ENCODE peak calls at places on chromosomes 1 and 21, in six cellular contexts. One of them, this sample, is unnamed.
A peak's percentile ranks its signal among the peaks of the same experiment; 100 is the strongest.

GRCh38 chr1:114510235-114511047 is 562 bp downstream of the TRIM33 start:
- DNase-seq in RWPE2: peak; percentile 49
- DNase-seq in brain microvascular endothelial cell: peak; percentile 12
- DNase-seq in heart right ventricle: peak; percentile 38
- DNase-seq in body of pancreas: peak; percentile 57
- DNase-seq in CD8-positive, alpha-beta T cell: peak; percentile 45
- DNase-seq in this sample: peak; percentile 22

GRCh38 chr1:154843913-154844681 is 26.0 kb downstream of the KCNN3 start:
- DNase-seq in body of pancreas: no peak
- DNase-seq in brain microvascular endothelial cell: no peak
- DNase-seq in CD8-positive, alpha-beta T cell: no peak
- DNase-seq in RWPE2: no peak
- DNase-seq in heart right ventricle: peak; percentile 47
- DNase-seq in this sample: no peak

GRCh38 chr1:10827377-10828333 is 31.2 kb upstream of the CASZ1 start:
- DNase-seq in body of pancreas: peak; percentile 32
- DNase-seq in CD8-positive, alpha-beta T cell: no peak
- DNase-seq in brain microvascular endothelial cell: no peak
- DNase-seq in RWPE2: no peak
- DNase-seq in heart right ventricle: no peak
- DNase-seq in this sample: no peak

GRCh38 chr1:33424610-33425009 is 6.3 kb downstream of the PHC2 start:
- DNase-seq in CD8-positive, alpha-beta T cell: no peak
- DNase-seq in brain microvascular endothelial cell: peak; percentile 50
- DNase-seq in RWPE2: no peak
- DNase-seq in body of pancreas: no peak
- DNase-seq in heart right ventricle: no peak
- DNase-seq in this sample: no peak

GRCh38 chr1:180165096-180165495 is 10.4 kb downstream of the QSOX1 start:
- DNase-seq in heart right ventricle: no peak
- DNase-seq in body of pancreas: no peak
- DNase-seq in RWPE2: no peak
- DNase-seq in brain microvascular endothelial cell: no peak
- DNase-seq in CD8-positive, alpha-beta T cell: no peak
- DNase-seq in this sample: no peak

GRCh38 chr1:222880586-222880985 is 65.7 kb downstream of the DISP1 start:
- DNase-seq in heart right ventricle: no peak
- DNase-seq in brain microvascular endothelial cell: peak; percentile 70
- DNase-seq in body of pancreas: no peak
- DNase-seq in RWPE2: no peak
- DNase-seq in CD8-positive, alpha-beta T cell: no peak
- DNase-seq in this sample: no peak

GRCh38 chr1:199291022-199291740 is 652.3 kb downstream of the PTPRC start:
- DNase-seq in body of pancreas: no peak
- DNase-seq in RWPE2: no peak
- DNase-seq in brain microvascular endothelial cell: no peak
- DNase-seq in heart right ventricle: no peak
- DNase-seq in CD8-positive, alpha-beta T cell: no peak
- DNase-seq in this sample: no peak

GRCh38 chr1:8562881-8563865 is 245.3 kb downstream of the SLC45A1 start:
- DNase-seq in heart right ventricle: no peak
- DNase-seq in CD8-positive, alpha-beta T cell: no peak
- DNase-seq in body of pancreas: no peak
- DNase-seq in brain microvascular endothelial cell: no peak
- DNase-seq in RWPE2: no peak
- DNase-seq in this sample: no peak

GRCh38 chr1:15866696-15867687 is 19.5 kb downstream of the SPEN start:
- DNase-seq in CD8-positive, alpha-beta T cell: no peak
- DNase-seq in body of pancreas: no peak
- DNase-seq in brain microvascular endothelial cell: no peak
- DNase-seq in heart right ventricle: no peak
- DNase-seq in RWPE2: no peak
- DNase-seq in this sample: no peak

GRCh38 chr1:63915121-63915520 is 141.3 kb downstream of the ROR1 start:
- DNase-seq in body of pancreas: no peak
- DNase-seq in RWPE2: no peak
- DNase-seq in CD8-positive, alpha-beta T cell: no peak
- DNase-seq in heart right ventricle: no peak
- DNase-seq in brain microvascular endothelial cell: no peak
- DNase-seq in this sample: no peak

GRCh38 chr1:29387210-29387609 is 150.9 kb downstream of the PTPRU start:
- DNase-seq in CD8-positive, alpha-beta T cell: no peak
- DNase-seq in brain microvascular endothelial cell: no peak
- DNase-seq in body of pancreas: no peak
- DNase-seq in heart right ventricle: no peak
- DNase-seq in RWPE2: no peak
- DNase-seq in this sample: no peak

GRCh38 chr1:119924948-119925898 is 28.9 kb upstream of the ADAM30 start:
- DNase-seq in body of pancreas: no peak
- DNase-seq in CD8-positive, alpha-beta T cell: no peak
- DNase-seq in RWPE2: no peak
- DNase-seq in brain microvascular endothelial cell: no peak
- DNase-seq in heart right ventricle: no peak
- DNase-seq in this sample: no peak

GRCh38 chr1:94858276-94858675 is 38.1 kb downstream of the SLC44A3 start:
- DNase-seq in body of pancreas: no peak
- DNase-seq in CD8-positive, alpha-beta T cell: no peak
- DNase-seq in brain microvascular endothelial cell: no peak
- DNase-seq in heart right ventricle: no peak
- DNase-seq in RWPE2: no peak
- DNase-seq in this sample: no peak

GRCh38 chr1:5368211-5368610 is 624.0 kb downstream of the NPHP4 start:
- DNase-seq in heart right ventricle: no peak
- DNase-seq in RWPE2: no peak
- DNase-seq in body of pancreas: no peak
- DNase-seq in brain microvascular endothelial cell: no peak
- DNase-seq in CD8-positive, alpha-beta T cell: no peak
- DNase-seq in this sample: no peak

GRCh38 chr1:58874757-58875755 is 91.2 kb upstream of the JUN start:
- DNase-seq in RWPE2: no peak
- DNase-seq in brain microvascular endothelial cell: no peak
- DNase-seq in heart right ventricle: peak; percentile 46
- DNase-seq in body of pancreas: peak; percentile 84
- DNase-seq in CD8-positive, alpha-beta T cell: no peak
- DNase-seq in this sample: no peak

GRCh38 chr1:68269637-68270430 is 37.5 kb upstream of the WLS start:
- DNase-seq in RWPE2: peak; percentile 62
- DNase-seq in brain microvascular endothelial cell: peak; percentile 70
- DNase-seq in heart right ventricle: no peak
- DNase-seq in CD8-positive, alpha-beta T cell: no peak
- DNase-seq in body of pancreas: no peak
- DNase-seq in this sample: no peak

GRCh38 chr1:1068077-1068373 is 6.1 kb downstream of the RNF223 start:
- DNase-seq in RWPE2: no peak
- DNase-seq in brain microvascular endothelial cell: no peak
- DNase-seq in heart right ventricle: no peak
- DNase-seq in body of pancreas: no peak
- DNase-seq in CD8-positive, alpha-beta T cell: peak; percentile 20
- DNase-seq in this sample: no peak
- H3K4me3 ChIP-seq in RWPE2: peak overlapping the region; percentile 33
- H3K4me3 ChIP-seq in brain microvascular endothelial cell: no peak overlapping the region
- H3K4me3 ChIP-seq in heart right ventricle: no peak overlapping the region
- H3K4me3 ChIP-seq in body of pancreas: no peak overlapping the region
- H3K4me3 ChIP-seq in CD8-positive, alpha-beta T cell: peak overlapping the region; percentile 52
- H3K4me3 ChIP-seq in this sample: no peak overlapping the region

GRCh38 chr1:87684194-87684593 is 355.5 kb downstream of the LMO4 start:
- DNase-seq in brain microvascular endothelial cell: no peak
- DNase-seq in CD8-positive, alpha-beta T cell: no peak
- DNase-seq in RWPE2: no peak
- DNase-seq in heart right ventricle: no peak
- DNase-seq in body of pancreas: no peak
- DNase-seq in this sample: no peak

GRCh38 chr1:87685366-87686136 is 356.9 kb downstream of the LMO4 start:
- DNase-seq in heart right ventricle: no peak
- DNase-seq in CD8-positive, alpha-beta T cell: no peak
- DNase-seq in RWPE2: no peak
- DNase-seq in body of pancreas: no peak
- DNase-seq in brain microvascular endothelial cell: no peak
- DNase-seq in this sample: no peak

GRCh38 chr1:87686137-87686490 is 357.4 kb downstream of the LMO4 start:
- DNase-seq in CD8-positive, alpha-beta T cell: no peak
- DNase-seq in RWPE2: no peak
- DNase-seq in body of pancreas: no peak
- DNase-seq in brain microvascular endothelial cell: no peak
- DNase-seq in heart right ventricle: no peak
- DNase-seq in this sample: no peak

GRCh38 chr1:87683557-87683956 is 354.9 kb downstream of the LMO4 start:
- DNase-seq in body of pancreas: no peak
- DNase-seq in heart right ventricle: no peak
- DNase-seq in brain microvascular endothelial cell: no peak
- DNase-seq in RWPE2: no peak
- DNase-seq in CD8-positive, alpha-beta T cell: no peak
- DNase-seq in this sample: no peak

DNA sequence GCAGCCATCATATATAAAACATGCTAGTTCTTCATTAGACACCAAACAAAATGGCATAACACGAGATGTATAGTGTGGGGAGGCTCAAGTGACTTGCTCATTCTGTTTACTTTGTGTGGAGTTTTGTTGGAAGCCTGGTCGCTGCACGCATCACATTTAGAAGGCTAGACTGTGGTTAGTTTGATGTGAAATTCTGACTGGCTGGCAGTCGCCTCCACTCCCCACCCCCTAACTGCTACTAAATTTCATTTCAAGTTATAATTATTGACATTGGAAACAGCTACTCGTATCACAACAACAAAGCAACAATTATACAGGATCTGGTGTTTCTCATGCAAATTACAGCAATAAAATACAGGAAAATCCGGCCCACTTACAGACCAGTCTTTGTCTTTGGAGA is 356.1 kb downstream of the LMO4 start:
- DNase-seq in body of pancreas: no peak
- DNase-seq in heart right ventricle: peak; percentile 14
- DNase-seq in CD8-positive, alpha-beta T cell: no peak
- DNase-seq in brain microvascular endothelial cell: peak; percentile 18
- DNase-seq in RWPE2: no peak
- DNase-seq in this sample: no peak
- H3K4me3 ChIP-seq in body of pancreas: no peak overlapping the region
- H3K4me3 ChIP-seq in heart right ventricle: peak overlapping the region; percentile 44
- H3K4me3 ChIP-seq in CD8-positive, alpha-beta T cell: no peak overlapping the region
- H3K4me3 ChIP-seq in brain microvascular endothelial cell: peak overlapping the region; percentile 52
- H3K4me3 ChIP-seq in RWPE2: peak overlapping the region; percentile 38
- H3K4me3 ChIP-seq in this sample: peak overlapping the region; percentile 72

GRCh38 chr1:111622166-111622565 is 2.6 kb downstream of the RAP1A start:
- DNase-seq in body of pancreas: no peak
- DNase-seq in CD8-positive, alpha-beta T cell: no peak
- DNase-seq in heart right ventricle: no peak
- DNase-seq in RWPE2: no peak
- DNase-seq in brain microvascular endothelial cell: no peak
- DNase-seq in this sample: no peak
- H3K4me3 ChIP-seq in body of pancreas: no peak overlapping the region
- H3K4me3 ChIP-seq in CD8-positive, alpha-beta T cell: peak overlapping the region; percentile 9
- H3K4me3 ChIP-seq in heart right ventricle: no peak overlapping the region
- H3K4me3 ChIP-seq in RWPE2: no peak overlapping the region
- H3K4me3 ChIP-seq in brain microvascular endothelial cell: no peak overlapping the region
- H3K4me3 ChIP-seq in this sample: peak overlapping the region; percentile 99

DNA sequence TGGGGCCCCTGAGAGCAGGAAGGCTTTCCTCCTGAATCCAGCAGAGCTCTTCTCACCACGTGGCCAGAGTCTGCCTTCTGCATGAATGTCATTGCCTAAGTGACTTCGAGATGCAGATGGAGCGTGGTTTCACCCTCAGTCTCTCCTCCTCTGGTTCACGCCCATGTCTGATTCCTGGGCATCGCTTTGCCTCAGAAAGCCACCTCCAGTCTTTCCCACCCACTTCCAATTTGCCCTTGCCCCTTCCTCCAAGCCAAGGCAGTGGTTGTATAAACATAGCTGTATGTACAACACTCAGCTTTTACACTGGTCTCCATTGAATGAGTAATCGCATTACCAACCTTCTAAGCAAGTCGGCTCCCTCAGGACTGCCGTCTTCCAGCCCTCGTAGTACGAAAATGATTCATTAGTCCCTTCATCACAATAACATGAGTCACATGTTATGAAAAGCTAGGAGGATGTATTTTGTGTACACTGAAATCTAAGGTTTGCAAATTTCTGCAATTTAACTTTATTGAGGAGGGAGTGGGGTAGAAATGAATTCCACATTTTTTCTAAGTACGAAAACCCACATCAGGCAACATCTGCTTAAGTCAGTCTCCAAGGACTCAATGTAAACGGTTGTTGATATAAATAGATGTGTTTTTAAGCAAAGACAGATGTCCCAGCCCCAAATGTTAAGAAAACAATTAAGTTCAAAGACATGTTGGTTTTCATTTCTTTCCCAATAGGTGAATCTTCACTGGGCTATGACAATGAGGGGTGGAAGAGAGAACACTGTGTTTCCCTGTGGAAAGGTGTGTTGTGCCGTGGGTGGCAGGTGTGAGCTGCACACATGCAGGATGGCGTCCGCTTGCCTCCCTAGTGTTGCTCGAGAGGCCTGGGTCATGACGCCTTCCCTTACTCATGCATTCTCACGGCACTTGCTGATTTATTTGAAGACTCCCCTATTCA is 32.3 kb upstream of the ETS2 start:
- DNase-seq in RWPE2: peak; percentile 79
- DNase-seq in CD8-positive, alpha-beta T cell: no peak
- DNase-seq in brain microvascular endothelial cell: peak; percentile 95
- DNase-seq in heart right ventricle: peak; percentile 23
- DNase-seq in body of pancreas: peak; percentile 25
- DNase-seq in this sample: no peak
- H3K4me3 ChIP-seq in RWPE2: no peak overlapping the region
- H3K4me3 ChIP-seq in CD8-positive, alpha-beta T cell: no peak overlapping the region
- H3K4me3 ChIP-seq in brain microvascular endothelial cell: no peak overlapping the region
- H3K4me3 ChIP-seq in heart right ventricle: no peak overlapping the region
- H3K4me3 ChIP-seq in body of pancreas: no peak overlapping the region
- H3K4me3 ChIP-seq in this sample: no peak overlapping the region

This sample was measured in CD4-positive, CD25-positive, alpha-beta regulatory T cell.